ENCODE peak calls at places on chromosome 9, in nine cellular contexts. V is stimulated activated CD4-positive, alpha-beta T cell treated with anti-CD3 and anti-CD28 coated beads, Interleukin-2, amount 100 ng/mL, for 48 hours; Y is AG08396; S is frontal cortex; N is activated CD8-positive, alpha-beta T cell treated with anti-CD3 and anti-CD28 coated beads for 36 hours; L is iris pigment epithelial cell; I is NCI-H1436; F is activated T-helper 9 cell treated with anti-CD3 and anti-CD28 coated beads, Interleukin-2, amount 50 U/mL, for 16 hours; H is posterior vena cava. T is an unnamed sample.

GRCh38 chr9:96187108-96187695 is 114.8 kb downstream of the HSD17B3 start:
- DNase-seq in S (no peak), N (no peak), L (no peak), V (no peak), H (peak; percentile 64), F (no peak), Y (no peak), I (no peak), T (no peak)

GRCh38 chr9:92328225-92328624 is 2.5 kb downstream of the CENPP start:
- DNase-seq in Y (peak; percentile 61), V (no peak), S (no peak), I (peak; percentile 43), L (peak; percentile 76), H (no peak), N (peak; percentile 2), F (no peak), T (no peak)

GRCh38 chr9:120869726-120870125 is 7.3 kb downstream of the PHF19 start:
- DNase-seq in N (no peak), V (no peak), F (no peak), S (no peak), L (no peak), I (no peak), H (no peak), Y (no peak), T (no peak)

GRCh38 chr9:89058906-89059305 is 67.6 kb downstream of the S1PR3 start:
- DNase-seq in S (no peak), H (no peak), N (no peak), L (no peak), I (no peak), Y (no peak), V (no peak), F (no peak), T (no peak)

GRCh38 chr9:129550199-129550839 is 70.6 kb downstream of the C9orf50 start:
- DNase-seq in H (peak; percentile 95), V (no peak), Y (peak; percentile 90), L (peak; percentile 88), F (no peak), N (no peak), I (peak; percentile 33), S (peak; percentile 81), T (no peak)

GRCh38 chr9:133137451-133138231 is 16.6 kb upstream of the RALGDS start:
- DNase-seq in H (no peak), S (no peak), N (peak; percentile 57), L (no peak), V (no peak), I (no peak), F (no peak), Y (no peak), T (no peak)

GRCh38 chr9:123061216-123061615 is 27.7 kb downstream of the GPR21 start:
- DNase-seq in H (no peak), V (no peak), I (no peak), Y (no peak), F (no peak), N (no peak), S (no peak), L (no peak), T (no peak)

GRCh38 chr9:2159521-2160417 is 144.6 kb downstream of the SMARCA2 start:
- DNase-seq in I (no peak), H (no peak), S (no peak), F (no peak), N (no peak), V (no peak), Y (no peak), L (peak; percentile 39), T (no peak)

GRCh38 chr9:135209852-135210251 is 122.4 kb downstream of the OLFM1 start:
- DNase-seq in F (no peak), Y (no peak), H (no peak), V (no peak), L (peak; percentile 15), I (no peak), N (no peak), S (no peak), T (no peak)

GRCh38 chr9:91647371-91647770 is 223.7 kb upstream of the NFIL3 start:
- DNase-seq in H (no peak), F (no peak), V (no peak), I (no peak), Y (no peak), L (no peak), S (no peak), N (no peak), T (no peak)

GRCh38 chr9:2725929-2726328 is 8.6 kb downstream of the KCNV2 start:
- DNase-seq in S (no peak), F (no peak), V (no peak), N (no peak), L (no peak), Y (no peak), H (no peak), I (no peak), T (no peak)

GRCh38 chr9:111783857-111784256 is 10.9 kb downstream of the SHOC1 start:
- DNase-seq in L (no peak), F (no peak), V (no peak), N (no peak), S (no peak), I (no peak), Y (no peak), H (no peak), T (no peak)